ENCODE peak calls at places on chromosome 4, in seven cellular contexts. Y is AG09309, Q is AG04450, U is tibial artery, O is tibial nerve, X is heart left ventricle, W is mucosa of descending colon. Z is an unnamed sample.
A peak's percentile ranks its signal among the peaks of the same experiment; 100 is the strongest.

GRCh38 chr4:21949073-21949457 is 493 bp upstream of the KCNIP4 start:
- DNase-seq in O (no peak), Q (no peak), W (peak; percentile 28), Y (no peak), U (no peak), X (peak; percentile 22), Z (no peak)

GRCh38 chr4:139738846-139739613 is 73.4 kb downstream of the MGST2 start:
- DNase-seq in Q (no peak), W (no peak), O (no peak), X (no peak), Y (no peak), U (no peak), Z (no peak)

GRCh38 chr4:83440899-83441298 is 14.7 kb downstream of the HELQ start:
- DNase-seq in Q (no peak), U (no peak), W (no peak), Y (no peak), X (no peak), O (no peak), Z (no peak)

GRCh38 chr4:81818385-81818784 is 346.7 kb upstream of the RASGEF1B start:
- DNase-seq in Y (no peak), W (no peak), U (no peak), O (no peak), Q (no peak), X (no peak), Z (no peak)

GRCh38 chr4:41060352-41061318 is 153.7 kb downstream of the APBB2 start:
- DNase-seq in Y (no peak), W (no peak), Q (no peak), X (no peak), O (no peak), U (no peak), Z (no peak)

GRCh38 chr4:123037809-123038208 is 115.4 kb upstream of the NUDT6 start:
- DNase-seq in U (no peak), X (no peak), Q (no peak), O (no peak), W (no peak), Y (no peak), Z (peak; percentile 30)

GRCh38 chr4:42824278-42824977 is 68.1 kb upstream of the GRXCR1 start:
- DNase-seq in Y (no peak), U (no peak), O (no peak), W (no peak), Q (no peak), X (no peak), Z (no peak)

GRCh38 chr4:122584517-122584916 is 36.3 kb downstream of the IL21 start:
- DNase-seq in X (no peak), Y (peak; percentile 64), Q (peak; percentile 33), W (no peak), O (no peak), U (no peak), Z (no peak)

GRCh38 chr4:99921174-99921573 is 25.2 kb downstream of the DNAJB14 start:
- DNase-seq in W (no peak), Q (no peak), X (no peak), U (no peak), O (no peak), Y (no peak), Z (no peak)

GRCh38 chr4:178140326-178140915 is 698.2 kb upstream of the AGA start:
- DNase-seq in Q (no peak), O (no peak), U (no peak), W (no peak), Y (no peak), X (no peak), Z (no peak)

GRCh38 chr4:72467633-72468032 is 101.4 kb downstream of the ADAMTS3 start:
- DNase-seq in X (no peak), U (no peak), Y (no peak), W (no peak), O (no peak), Q (no peak), Z (no peak)

GRCh38 chr4:113468165-113469022 is 293.1 kb downstream of the CAMK2D start:
- DNase-seq in O (peak; percentile 82), Q (peak; percentile 99), X (peak; percentile 86), Y (peak; percentile 97), W (peak; percentile 32), U (peak; percentile 94), Z (peak; percentile 99)

GRCh38 chr4:21041708-21042107 is 341.4 kb downstream of the PACRGL start:
- DNase-seq in O (no peak), Y (no peak), X (no peak), Q (no peak), U (no peak), W (no peak), Z (no peak)

GRCh38 chr4:139849219-139849618 is 183.6 kb downstream of the MGST2 start:
- DNase-seq in W (no peak), O (no peak), Y (no peak), X (no peak), Q (no peak), U (no peak), Z (no peak)

GRCh38 chr4:184460495-184461285 is 13.7 kb downstream of the IRF2 start:
- DNase-seq in W (no peak), O (no peak), U (no peak), X (no peak), Q (no peak), Y (no peak), Z (no peak)

GRCh38 chr4:101222156-101222845 is 125.0 kb downstream of the PPP3CA start:
- DNase-seq in X (no peak), O (no peak), U (no peak), Y (no peak), Q (no peak), W (no peak), Z (no peak)

GRCh38 chr4:139958738-139959096 is 195.3 kb downstream of the MAML3 start:
- DNase-seq in O (no peak), W (no peak), X (no peak), Y (no peak), U (no peak), Q (no peak), Z (no peak)

GRCh38 chr4:99655315-99656081 is 2.1 kb downstream of the C4orf54 start:
- DNase-seq in Q (peak; percentile 10), U (peak; percentile 87), W (no peak), X (peak; percentile 68), O (no peak), Y (peak; percentile 3), Z (no peak)

GRCh38 chr4:186814535-186814934 is 90.9 kb upstream of the FAT1 start:
- DNase-seq in O (no peak), U (no peak), W (no peak), Y (no peak), Q (no peak), X (no peak), Z (no peak)

GRCh38 chr4:139568206-139568969 is 12.4 kb upstream of the SETD7 start:
- DNase-seq in X (no peak), O (no peak), Q (no peak), W (no peak), U (no peak), Y (no peak), Z (no peak)

GRCh38 chr4:65669008-65669971 is 999 bp downstream of the EPHA5 start:
- DNase-seq in Y (no peak), X (peak; percentile 20), W (no peak), O (no peak), Q (no peak), U (peak; percentile 60), Z (no peak)

GRCh38 chr4:65669981-65670330 is 333 bp downstream of the EPHA5 start:
- DNase-seq in Q (no peak), W (no peak), U (no peak), X (no peak), Y (no peak), O (no peak), Z (no peak)

GRCh38 chr4:65671402-65671801 is 1.1 kb upstream of the EPHA5 start:
- DNase-seq in Y (no peak), Q (no peak), X (no peak), U (no peak), W (no peak), O (no peak), Z (no peak)

GRCh38 chr4:65668201-65669007 is 1.9 kb downstream of the EPHA5 start:
- DNase-seq in O (peak; percentile 45), X (no peak), U (peak; percentile 62), W (peak; percentile 22), Q (no peak), Y (no peak), Z (no peak)

GRCh38 chr4:65670331-65671031 is at the start of gene EPHA5:
- DNase-seq in Q (peak; percentile 21), Y (peak; percentile 5), O (peak; percentile 58), X (peak; percentile 57), W (peak; percentile 40), U (peak; percentile 69), Z (no peak)
- H3K4me3 ChIP-seq in Q (peak within 1 kb of the TSS; percentile 58), Y (peak within 1 kb of the TSS; percentile 56), O (peak within 1 kb of the TSS; percentile 39), X (peak within 1 kb of the TSS; percentile 25), W (no peak within 1 kb of the TSS), U (peak within 1 kb of the TSS; percentile 47), Z (peak within 1 kb of the TSS; percentile 49)

GRCh38 chr4:61614256-61614655 is 414.1 kb downstream of the ADGRL3 start:
- DNase-seq in Y (no peak), O (no peak), W (no peak), Q (no peak), X (no peak), U (no peak), Z (no peak)

DNA sequence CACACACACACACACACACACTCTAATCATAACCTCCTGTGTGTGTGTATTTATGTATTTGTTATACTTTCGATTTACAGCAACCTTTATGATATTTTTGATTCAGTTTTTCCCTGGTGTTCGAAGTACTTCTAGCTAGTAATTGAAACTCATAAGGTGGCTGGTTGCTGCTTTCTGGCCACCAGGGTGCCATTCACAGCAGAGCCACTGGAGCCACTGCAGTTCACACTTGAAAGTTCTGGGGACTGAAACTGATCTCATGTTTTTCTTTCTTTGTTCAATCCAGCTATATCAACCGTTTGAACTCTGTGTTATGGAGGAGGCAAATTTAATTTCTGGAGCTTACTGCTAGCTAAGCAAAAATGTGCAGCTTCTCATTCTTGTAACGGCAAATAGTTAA is 419.4 kb downstream of the ADGRL3 start:
- DNase-seq in U (no peak), O (no peak), Q (no peak), X (no peak), Y (no peak), W (no peak), Z (no peak)
- TF ChIP-seq CTCF in U (peak; percentile 42), O (no peak), Q (no peak), X (no peak), Y (no peak), W (no peak), Z (peak; percentile 21)

DNA sequence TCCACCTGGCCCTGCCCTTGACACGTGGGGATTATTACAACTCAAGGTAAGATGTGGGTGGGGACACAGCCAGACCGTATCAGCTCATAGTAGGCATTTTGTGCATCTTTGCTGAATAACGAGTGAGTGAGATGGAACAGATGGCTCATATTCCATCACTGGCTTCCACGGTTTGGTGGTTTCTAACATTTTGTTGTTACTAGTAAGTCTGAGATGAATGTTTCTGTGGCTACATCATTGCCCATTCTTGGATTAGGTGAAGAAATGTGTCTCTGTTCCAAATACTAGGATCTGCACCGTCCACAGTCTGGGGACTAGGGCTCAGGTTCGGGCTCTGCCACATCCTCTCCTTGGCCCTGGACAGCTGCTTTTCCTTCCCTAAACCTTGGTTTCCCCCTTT is 3.6 kb downstream of the ABLIM2 start:
- DNase-seq in X (no peak), O (no peak), U (no peak), Q (no peak), Y (peak; percentile 5), W (no peak), Z (no peak)
- H3K4me3 ChIP-seq in X (no peak overlapping the region), O (no peak overlapping the region), U (no peak overlapping the region), Q (no peak overlapping the region), Y (no peak overlapping the region), W (no peak overlapping the region), Z (no peak overlapping the region)

DNA sequence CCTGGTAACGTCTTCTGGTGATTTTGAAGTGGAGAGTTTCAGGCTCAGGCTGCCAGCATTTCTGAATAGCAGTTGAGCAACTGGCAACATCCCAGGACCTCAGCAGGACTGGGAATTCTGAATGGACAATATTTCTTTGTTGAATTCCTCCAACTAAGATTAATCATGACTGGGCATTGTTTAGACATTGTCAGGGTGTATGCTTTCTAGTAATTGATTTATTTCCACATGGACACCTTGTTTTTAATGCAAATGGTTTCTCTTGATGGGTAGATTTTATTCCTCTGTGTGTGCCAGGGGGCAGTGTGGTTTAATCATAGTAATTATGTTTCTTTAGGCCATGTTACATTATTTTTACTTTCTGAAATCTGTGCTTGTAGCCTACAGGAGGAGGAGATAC is 1004.7 kb upstream of the LCORL start:
- DNase-seq in Y (no peak), W (no peak), O (peak; percentile 8), Q (no peak), U (no peak), X (no peak), Z (peak; percentile 49)
- TF ChIP-seq CTCF in Y (no peak), W (no peak), O (no peak), Q (no peak), U (no peak), X (no peak), Z (peak; percentile 40)